ENCODE peak calls at places on chromosomes 16 and 17, in ten cellular contexts. R, W, N, Y, V, U, F, L, E and I are unnamed samples.
A peak's percentile ranks its signal among the peaks of the same experiment; 100 is the strongest.

GRCh38 chr17:77148109-77148958 is 7.6 kb downstream of the SEC14L1 start:
- DNase-seq in R (no peak), E (no peak), F (no peak), Y (no peak), L (no peak), U (no peak), V (no peak), W (no peak), N (peak; percentile 31), I (no peak)

GRCh38 chr16:70380205-70380918 is 33.7 kb downstream of the DDX19A start:
- DNase-seq in Y (peak; percentile 47), V (peak; percentile 20), E (peak; percentile 64), R (peak; percentile 61), N (peak; percentile 80), L (peak; percentile 61), U (no peak), W (peak; percentile 76), F (peak; percentile 97), I (peak; percentile 43)

GRCh38 chr16:35431829-35432663 is 1972.6 kb downstream of the TP53TG3F start:
- DNase-seq in W (peak; percentile 22), N (peak; percentile 60), Y (no peak), U (no peak), E (no peak), F (peak; percentile 10), L (no peak), V (no peak), R (no peak), I (peak; percentile 77)

GRCh38 chr16:31404353-31405064 is 11.4 kb downstream of the ITGAD start:
- DNase-seq in L (no peak), W (no peak), E (no peak), V (no peak), Y (no peak), R (no peak), U (no peak), N (no peak), F (peak; percentile 15), I (peak; percentile 70)

GRCh38 chr16:68658258-68658973 is 13.3 kb downstream of the CDH3 start:
- DNase-seq in W (no peak), E (no peak), Y (no peak), U (peak; percentile 86), R (peak; percentile 32), L (no peak), F (peak; percentile 90), V (peak; percentile 82), N (peak; percentile 44), I (no peak)

GRCh38 chr17:43880420-43880991 is 26.8 kb downstream of the MPP2 start:
- DNase-seq in R (no peak), W (peak; percentile 41), F (peak; percentile 30), L (no peak), N (peak; percentile 71), Y (no peak), V (no peak), E (no peak), U (no peak), I (peak; percentile 45)

GRCh38 chr17:78238823-78239488 is 7.5 kb downstream of the TMEM235 start:
- DNase-seq in L (no peak), R (no peak), U (no peak), N (no peak), W (no peak), F (no peak), E (no peak), Y (no peak), V (no peak), I (no peak)

GRCh38 chr17:79978545-79978852 is 57.2 kb downstream of the TBC1D16 start:
- DNase-seq in U (no peak), Y (no peak), W (no peak), L (no peak), E (no peak), F (no peak), V (no peak), R (peak; percentile 66), N (no peak), I (peak; percentile 83)

GRCh38 chr17:30600062-30600829 is 123.0 kb downstream of the GOSR1 start:
- DNase-seq in W (peak; percentile 87), L (peak; percentile 52), V (peak; percentile 78), F (peak; percentile 91), U (no peak), R (peak; percentile 76), E (peak; percentile 75), N (peak; percentile 95), Y (peak; percentile 86), I (peak; percentile 84)

GRCh38 chr17:35788504-35788998 is 6.9 kb downstream of the MMP28 start:
- DNase-seq in R (no peak), V (no peak), F (peak; percentile 98), U (no peak), Y (no peak), L (no peak), N (no peak), W (no peak), E (no peak), I (peak; percentile 58)

GRCh38 chr17:1905190-1905919 is 75.5 kb downstream of the RPA1 start:
- DNase-seq in R (no peak), L (no peak), F (peak; percentile 16), E (no peak), W (no peak), U (no peak), Y (no peak), N (no peak), V (no peak), I (no peak)

GRCh38 chr16:65229191-65229662 is 107.4 kb upstream of the CDH11 start:
- DNase-seq in U (no peak), V (no peak), E (no peak), R (no peak), N (no peak), F (peak; percentile 65), L (no peak), W (no peak), Y (no peak), I (no peak)

GRCh38 chr16:15466886-15467781 is 32.7 kb downstream of the BMERB1 start:
- DNase-seq in U (no peak), W (no peak), V (no peak), N (no peak), E (no peak), Y (no peak), F (no peak), R (no peak), L (no peak), I (no peak)

GRCh38 chr17:75774988-75775668 is 9.5 kb upstream of the UNK start:
- DNase-seq in U (no peak), E (no peak), L (no peak), R (peak; percentile 56), V (no peak), N (peak; percentile 60), W (no peak), F (no peak), Y (no peak), I (no peak)

GRCh38 chr17:35774499-35774898 is 13.8 kb downstream of the C17orf50 start:
- DNase-seq in V (peak; percentile 33), F (peak; percentile 41), Y (peak; percentile 49), N (peak; percentile 80), W (no peak), E (no peak), L (no peak), U (no peak), R (no peak), I (peak; percentile 65)

DNA sequence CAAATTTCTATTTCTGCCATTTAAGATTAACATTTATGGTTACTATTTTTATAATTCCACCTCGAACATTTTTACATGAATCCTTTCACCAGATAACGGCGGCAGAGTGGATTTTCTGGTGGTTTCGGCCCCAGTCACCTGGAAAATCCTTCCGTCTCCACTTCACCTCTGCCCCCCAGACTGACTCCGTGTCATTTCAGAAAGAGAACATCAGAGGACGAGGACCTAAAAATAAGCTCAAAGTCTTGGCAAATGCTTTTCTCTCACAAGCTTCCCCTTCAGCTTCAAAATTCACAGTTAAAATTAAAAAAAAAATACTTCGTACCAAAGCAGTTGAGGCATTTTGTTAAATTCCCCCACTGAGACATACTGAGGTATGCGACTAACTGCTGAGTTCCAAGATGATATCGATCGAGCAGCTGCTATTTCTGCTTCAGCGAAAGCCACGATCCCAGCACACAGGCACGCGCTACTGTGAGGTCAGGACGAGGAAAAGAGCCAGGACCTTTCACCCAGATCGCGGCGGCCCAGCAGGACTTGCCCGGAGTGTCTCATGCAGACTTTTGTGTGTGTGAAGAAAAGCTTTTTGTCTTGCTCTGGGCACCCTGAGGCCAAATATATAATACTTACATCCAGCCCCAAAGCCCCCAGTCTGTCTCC is 36.8 kb downstream of the ASPA start:
- DNase-seq in W (no peak), L (no peak), Y (peak; percentile 83), V (no peak), U (no peak), F (peak; percentile 86), N (no peak), E (peak; percentile 88), R (peak; percentile 75), I (peak; percentile 69)
- H3K27ac ChIP-seq in W (no peak overlapping the region), L (no peak overlapping the region), Y (peak overlapping the region; percentile 96), V (no peak overlapping the region), U (no peak overlapping the region), F (peak overlapping the region; percentile 53), N (peak overlapping the region; percentile 65), E (peak overlapping the region; percentile 94), R (no peak overlapping the region), I (peak overlapping the region; percentile 55)

GRCh38 chr16:24504467-24505345 is 34.7 kb upstream of the RBBP6 start:
- DNase-seq in U (peak; percentile 23), F (peak; percentile 79), W (peak; percentile 60), L (peak; percentile 40), R (peak; percentile 28), E (peak; percentile 60), N (no peak), V (peak; percentile 22), Y (peak; percentile 15), I (peak; percentile 68)
- H3K4me3 ChIP-seq in U (no peak overlapping the region), F (no peak overlapping the region), W (no peak overlapping the region), L (no peak overlapping the region), R (no peak overlapping the region), E (no peak overlapping the region), N (no peak overlapping the region), V (no peak overlapping the region), Y (no peak overlapping the region), I (no peak overlapping the region)

GRCh38 chr16:49193596-49193995 is 88.0 kb downstream of the CBLN1 start:
- DNase-seq in L (no peak), W (no peak), N (no peak), V (no peak), U (no peak), F (no peak), R (no peak), Y (no peak), E (no peak), I (no peak)

GRCh38 chr16:49194499-49195260 is 87.0 kb downstream of the CBLN1 start:
- DNase-seq in W (no peak), N (no peak), E (no peak), Y (peak; percentile 19), V (no peak), U (no peak), R (peak; percentile 28), L (no peak), F (no peak), I (no peak)

GRCh38 chr16:49183911-49184310 is 97.7 kb downstream of the CBLN1 start:
- DNase-seq in R (no peak), N (no peak), L (no peak), E (no peak), W (peak; percentile 8), V (no peak), U (no peak), Y (no peak), F (peak; percentile 11), I (peak; percentile 38)

GRCh38 chr16:49189286-49189685 is 92.4 kb downstream of the CBLN1 start:
- DNase-seq in Y (no peak), E (peak; percentile 49), V (no peak), N (no peak), W (no peak), U (no peak), F (no peak), L (no peak), R (no peak), I (no peak)
- H3K27ac ChIP-seq in Y (no peak overlapping the region), E (no peak overlapping the region), V (no peak overlapping the region), N (no peak overlapping the region), W (no peak overlapping the region), U (no peak overlapping the region), F (no peak overlapping the region), L (no peak overlapping the region), R (no peak overlapping the region), I (no peak overlapping the region)

GRCh38 chr16:716250-716607 is 1.3 kb downstream of the METRN start:
- DNase-seq in W (no peak), R (no peak), N (no peak), E (no peak), F (peak; percentile 63), U (no peak), Y (no peak), L (no peak), V (no peak), I (peak; percentile 80)
- H3K4me3 ChIP-seq in W (no peak overlapping the region), R (peak overlapping the region; percentile 46), N (peak overlapping the region; percentile 70), E (peak overlapping the region; percentile 81), F (peak overlapping the region; percentile 76), U (peak overlapping the region; percentile 42), Y (peak overlapping the region; percentile 75), L (no peak overlapping the region), V (no peak overlapping the region), I (no peak overlapping the region)